ENCODE peak calls at places on chromosomes 6 and 20, in ten cellular contexts. W is body of pancreas, X is gastrocnemius medialis, M is heart left ventricle, F is K562, O is A549, E is right lobe of liver, B is HepG2, C is HCT116, T is IMR-90. Q is an unnamed sample. For H3K4me1, the result is how much of the 10 kb centered on the place peaks cover.

GRCh38 chr6:138455746-138456392 is 43.4 kb downstream of the NHSL1 start:
- ATAC-seq in M (peak), T (no peak), C (peak), B (no peak), E (peak), O (no peak), F (no peak), X (no peak), W (peak), Q (no peak)

GRCh38 chr20:53085720-53086119 is 113.6 kb downstream of the TSHZ2 start:
- ATAC-seq in E (no peak), F (no peak), M (no peak), O (no peak), B (no peak), T (no peak), X (no peak), W (no peak), C (no peak), Q (no peak)

GRCh38 chr6:139151425-139152087 is 16.7 kb downstream of the HECA start:
- ATAC-seq in F (no peak), X (no peak), W (no peak), O (no peak), C (no peak), T (no peak), M (no peak), B (no peak), E (no peak), Q (no peak)

GRCh38 chr20:23032056-23032455 is 3.1 kb upstream of the SSTR4 start:
- ATAC-seq in M (peak), C (no peak), T (no peak), O (no peak), X (no peak), F (no peak), W (no peak), E (no peak), B (no peak), Q (no peak)

GRCh38 chr20:37236462-37236861 is 25.2 kb downstream of the GHRH start:
- ATAC-seq in X (peak), F (no peak), W (no peak), E (no peak), T (no peak), O (no peak), M (peak), C (no peak), B (no peak), Q (no peak)

GRCh38 chr20:63037669-63038268 is 31.0 kb upstream of the BHLHE23 start:
- ATAC-seq in B (no peak), C (no peak), X (no peak), O (no peak), E (no peak), F (peak), M (no peak), T (no peak), W (no peak), Q (no peak)

GRCh38 chr20:10369723-10370090 is 64.3 kb downstream of the MKKS start:
- ATAC-seq in M (no peak), X (no peak), B (peak), O (peak), F (no peak), W (peak), E (peak), C (no peak), T (peak), Q (no peak)

GRCh38 chr20:19903168-19903676 is 113.9 kb upstream of the NAA20 start:
- ATAC-seq in E (peak), T (peak), W (no peak), O (peak), M (peak), F (no peak), B (peak), X (no peak), C (no peak), Q (no peak)

GRCh38 chr20:45911486-45912343 is at the start of gene PLTP:
- ATAC-seq in O (no peak), X (no peak), F (peak), C (no peak), W (peak), B (peak), M (peak), E (peak), T (peak), Q (peak)

DNA sequence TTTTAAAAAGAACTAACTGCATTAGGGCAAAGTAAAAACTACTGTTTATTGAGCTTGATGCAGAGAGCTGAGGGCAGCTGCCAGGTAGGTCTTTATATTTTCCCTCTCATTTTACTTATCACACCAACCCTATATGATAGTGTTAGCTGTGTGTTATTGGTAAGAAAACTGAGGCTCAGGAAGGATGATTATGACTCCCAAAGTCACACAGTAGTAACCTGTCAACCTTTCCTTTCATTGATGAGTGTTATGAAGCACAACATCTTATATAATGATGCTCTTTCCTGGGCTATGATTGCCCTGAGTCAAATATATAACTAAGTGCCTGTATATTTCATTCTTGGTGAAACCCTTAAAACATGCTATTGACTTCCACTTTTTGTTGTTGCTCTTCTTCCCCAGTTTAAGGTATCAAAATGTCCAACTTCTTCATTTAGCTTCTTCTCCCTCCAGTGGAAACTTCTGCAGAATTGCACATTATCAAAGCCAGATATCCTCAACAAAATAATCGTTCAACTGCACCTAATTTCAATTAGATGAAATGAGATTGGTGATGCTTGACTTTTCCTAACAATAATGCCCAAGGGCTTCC is 8.1 kb downstream of the GFOD1 start:
- ATAC-seq in F (no peak), T (no peak), W (no peak), M (no peak), X (no peak), O (no peak), B (no peak), C (no peak), E (no peak), Q (no peak)
- H3K4me1 ChIP-seq in F (under half), T (under half), W (under half), M (under half), X (under half), O (under half), B (under half), C (under half), E (under half), Q (under half)

GRCh38 chr20:11912664-11913415 is 4.9 kb upstream of the BTBD3 start:
- ATAC-seq in X (no peak), O (no peak), C (no peak), M (no peak), T (no peak), E (no peak), W (no peak), F (no peak), B (no peak), Q (no peak)

GRCh38 chr20:11912013-11912663 is 5.6 kb upstream of the BTBD3 start:
- ATAC-seq in O (peak), E (peak), B (peak), W (peak), X (no peak), F (peak), T (no peak), M (peak), C (peak), Q (no peak)

GRCh38 chr20:11905460-11906150 is 12.1 kb upstream of the BTBD3 start:
- ATAC-seq in M (peak), W (peak), O (no peak), E (no peak), X (no peak), C (no peak), T (no peak), F (no peak), B (no peak), Q (no peak)

GRCh38 chr20:11906626-11907480 is 10.8 kb upstream of the BTBD3 start:
- ATAC-seq in B (no peak), T (no peak), C (no peak), E (no peak), M (no peak), O (no peak), F (no peak), W (peak), X (no peak), Q (no peak)

DNA sequence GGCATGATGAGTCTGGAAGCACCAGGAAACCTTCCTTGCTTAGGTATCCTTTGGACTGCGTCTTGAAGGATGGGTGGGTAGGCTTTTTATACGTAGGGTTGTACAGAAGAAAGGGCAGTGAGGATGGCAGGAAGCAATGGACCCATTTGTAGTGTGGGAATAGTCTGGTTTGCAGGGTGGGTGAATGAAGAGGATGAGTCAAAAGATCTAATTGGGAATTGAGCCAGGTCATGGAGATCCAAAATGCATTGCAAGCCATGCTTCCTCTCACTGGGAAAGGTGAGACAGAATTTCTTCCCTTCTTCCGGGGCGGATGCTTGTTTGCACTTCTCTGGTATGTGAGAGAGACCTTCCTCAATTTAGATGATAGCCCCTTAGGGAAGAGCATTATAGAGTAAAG is 10.1 kb upstream of the BTBD3 start:
- ATAC-seq in M (no peak), F (no peak), W (no peak), O (no peak), T (no peak), B (no peak), E (no peak), C (no peak), X (no peak), Q (no peak)
- TF ChIP-seq POLR2A in M (no peak), F (no peak), W (no peak), O (no peak), T (no peak), B (no peak), E (no peak), C (no peak), X (no peak), Q (no peak)

GRCh38 chr20:32205502-32206382 is 1.8 kb downstream of the PLAGL2 start:
- ATAC-seq in O (no peak), X (peak), W (no peak), F (no peak), C (no peak), T (no peak), B (no peak), E (no peak), M (no peak), Q (no peak)
- H3K4me1 ChIP-seq in O (under half), X (half or more), W (half or more), F (under half), C (under half), T (under half), B (half or more), E (under half), M (half or more), Q (half or more)

GRCh38 chr20:35225319-35226125 is 968 bp upstream of the MMP24 start:
- ATAC-seq in B (no peak), O (peak), F (no peak), C (no peak), T (no peak), W (no peak), E (peak), X (no peak), M (no peak), Q (no peak)
- TF ChIP-seq POLR2A in B (no peak), O (no peak), F (no peak), C (no peak), T (no peak), W (no peak), E (no peak), X (no peak), M (no peak), Q (no peak)

DNA sequence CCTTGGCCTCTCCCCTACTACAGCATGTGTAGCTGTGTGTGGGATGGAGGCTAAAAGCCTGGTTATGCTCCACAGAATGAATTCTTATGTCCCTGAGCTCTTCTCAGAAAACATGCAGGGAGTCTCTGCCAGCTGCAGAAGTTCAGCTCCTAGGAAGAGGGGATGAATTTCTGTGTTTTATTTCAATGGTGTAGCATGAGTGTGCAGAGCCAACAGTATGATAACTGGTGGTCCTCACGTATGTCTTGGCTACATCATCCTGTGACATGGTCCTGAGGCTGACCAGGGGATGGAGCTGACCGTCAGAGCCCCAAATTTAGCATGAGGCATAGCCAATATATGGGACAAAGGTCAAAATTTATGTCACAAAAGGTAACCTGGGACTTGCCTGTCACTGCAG is 266.1 kb downstream of the ADGB start:
- ATAC-seq in B (no peak), T (no peak), C (no peak), M (no peak), E (no peak), F (peak), X (no peak), O (no peak), W (no peak), Q (no peak)
- H3K4me1 ChIP-seq in B (under half), T (under half), C (under half), M (under half), E (under half), F (under half), X (under half), O (under half), W (under half), Q (under half)

DNA sequence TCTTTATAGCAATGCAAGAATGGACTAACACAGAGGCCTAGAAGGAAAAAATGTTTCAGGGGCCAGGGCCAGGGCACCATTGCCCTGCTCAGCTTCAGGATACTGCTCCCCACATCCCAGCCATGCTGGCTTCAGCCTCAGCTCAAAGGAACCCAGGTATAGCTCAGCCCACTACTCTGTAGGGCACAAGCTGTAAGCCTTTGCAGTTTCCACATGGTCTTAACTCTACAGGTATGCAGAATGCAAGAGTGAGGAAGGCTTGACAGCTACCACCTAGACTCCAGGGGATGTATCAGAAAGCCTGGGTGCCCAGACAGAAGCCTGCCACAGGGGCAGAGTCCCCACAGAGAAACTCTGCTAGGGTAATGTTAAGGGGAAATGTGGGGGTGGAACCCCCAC is 10.5 kb upstream of the TTK start:
- ATAC-seq in C (no peak), X (no peak), B (no peak), M (no peak), E (no peak), T (no peak), W (no peak), O (no peak), F (no peak), Q (no peak)
- TF ChIP-seq POLR2A in C (no peak), X (no peak), B (no peak), M (no peak), E (no peak), T (no peak), W (no peak), O (no peak), F (no peak), Q (no peak)

DNA sequence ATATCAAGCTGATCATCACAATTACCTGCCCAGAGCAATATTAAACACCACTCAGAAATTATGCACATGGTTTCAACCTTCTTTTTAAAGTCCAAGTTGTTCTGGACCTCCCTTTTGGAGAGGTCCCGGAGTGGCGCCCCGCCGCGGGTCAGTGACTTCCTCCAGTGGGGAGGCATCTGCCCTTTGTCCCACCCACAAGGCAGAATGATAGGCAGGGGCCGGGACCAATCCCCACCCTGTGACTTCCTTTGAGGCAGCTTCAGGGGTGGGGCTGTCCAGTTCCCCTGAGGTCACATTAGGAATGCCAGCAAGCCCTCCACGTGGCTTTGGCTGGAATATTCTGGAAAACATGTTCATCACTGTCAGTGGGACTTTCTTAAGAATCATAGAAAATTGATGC is 207.0 kb downstream of the ANKRD60 start:
- ATAC-seq in F (peak), E (no peak), B (no peak), T (no peak), C (no peak), M (peak), W (no peak), X (no peak), O (no peak), Q (peak)
- H3K4me1 ChIP-seq in F (under half), E (under half), B (under half), T (under half), C (under half), M (under half), W (half or more), X (under half), O (under half), Q (under half)

Q was measured in gastroesophageal sphincter.